ENCODE peak calls at places on chromosomes 11 and 22, in eight cellular contexts. One of them, this sample, is unnamed.

GRCh38 chr11:127288926-127289325 is 288.4 kb upstream of the KIRREL3 start:
- DNase-seq in HepG2: no peak
- DNase-seq in suprapubic skin: no peak
- DNase-seq in stomach: no peak
- DNase-seq in transverse colon: no peak
- DNase-seq in sigmoid colon: no peak
- DNase-seq in prostate gland: no peak
- DNase-seq in HCT116: no peak
- DNase-seq in this sample: no peak

GRCh38 chr11:96267490-96268010 is 75.4 kb downstream of the MAML2 start:
- DNase-seq in suprapubic skin: no peak
- DNase-seq in transverse colon: no peak
- DNase-seq in HepG2: no peak
- DNase-seq in stomach: no peak
- DNase-seq in HCT116: no peak
- DNase-seq in prostate gland: no peak
- DNase-seq in sigmoid colon: no peak
- DNase-seq in this sample: no peak

GRCh38 chr11:34940026-34940677 is 23.7 kb downstream of the PDHX start:
- DNase-seq in sigmoid colon: no peak
- DNase-seq in suprapubic skin: no peak
- DNase-seq in HCT116: no peak
- DNase-seq in HepG2: no peak
- DNase-seq in stomach: no peak
- DNase-seq in prostate gland: no peak
- DNase-seq in transverse colon: no peak
- DNase-seq in this sample: no peak

GRCh38 chr11:8832571-8833260 is 78.3 kb upstream of the AKIP1 start:
- DNase-seq in HepG2: no peak
- DNase-seq in suprapubic skin: peak; percentile 65
- DNase-seq in prostate gland: no peak
- DNase-seq in transverse colon: no peak
- DNase-seq in HCT116: no peak
- DNase-seq in sigmoid colon: peak; percentile 64
- DNase-seq in stomach: peak; percentile 35
- DNase-seq in this sample: no peak

GRCh38 chr22:39242809-39243442 is 1.9 kb downstream of the PDGFB start:
- DNase-seq in HepG2: peak; percentile 60
- DNase-seq in suprapubic skin: no peak
- DNase-seq in HCT116: no peak
- DNase-seq in sigmoid colon: no peak
- DNase-seq in transverse colon: no peak
- DNase-seq in stomach: peak; percentile 73
- DNase-seq in prostate gland: peak; percentile 79
- DNase-seq in this sample: no peak

GRCh38 chr11:2816941-2817421 is 68.6 kb downstream of the CDKN1C start:
- DNase-seq in HepG2: no peak
- DNase-seq in transverse colon: peak; percentile 28
- DNase-seq in HCT116: no peak
- DNase-seq in prostate gland: peak; percentile 32
- DNase-seq in sigmoid colon: peak; percentile 82
- DNase-seq in suprapubic skin: no peak
- DNase-seq in stomach: no peak
- DNase-seq in this sample: no peak

GRCh38 chr22:26956346-26956745 is 299.0 kb downstream of the MIAT start:
- DNase-seq in sigmoid colon: no peak
- DNase-seq in HCT116: no peak
- DNase-seq in stomach: no peak
- DNase-seq in HepG2: no peak
- DNase-seq in prostate gland: no peak
- DNase-seq in transverse colon: no peak
- DNase-seq in suprapubic skin: no peak
- DNase-seq in this sample: no peak

GRCh38 chr11:66178183-66178582 is 90.3 kb upstream of the RAB1B start:
- DNase-seq in stomach: no peak
- DNase-seq in HepG2: no peak
- DNase-seq in transverse colon: no peak
- DNase-seq in HCT116: no peak
- DNase-seq in suprapubic skin: no peak
- DNase-seq in sigmoid colon: no peak
- DNase-seq in prostate gland: no peak
- DNase-seq in this sample: no peak

GRCh38 chr22:26904483-26904882 is 247.1 kb downstream of the MIAT start:
- DNase-seq in prostate gland: no peak
- DNase-seq in HepG2: no peak
- DNase-seq in sigmoid colon: no peak
- DNase-seq in HCT116: no peak
- DNase-seq in stomach: no peak
- DNase-seq in transverse colon: no peak
- DNase-seq in suprapubic skin: no peak
- DNase-seq in this sample: no peak

GRCh38 chr22:48278620-48279464 is 1516.4 kb downstream of the TBC1D22A start:
- DNase-seq in suprapubic skin: peak; percentile 68
- DNase-seq in sigmoid colon: no peak
- DNase-seq in prostate gland: no peak
- DNase-seq in stomach: no peak
- DNase-seq in HCT116: no peak
- DNase-seq in transverse colon: no peak
- DNase-seq in HepG2: no peak
- DNase-seq in this sample: no peak

GRCh38 chr22:27510024-27510423 is 291.5 kb downstream of the MN1 start:
- DNase-seq in sigmoid colon: no peak
- DNase-seq in prostate gland: no peak
- DNase-seq in transverse colon: no peak
- DNase-seq in HCT116: no peak
- DNase-seq in HepG2: no peak
- DNase-seq in stomach: no peak
- DNase-seq in suprapubic skin: no peak
- DNase-seq in this sample: no peak

GRCh38 chr11:8229299-8230177 is 34.1 kb downstream of the LMO1 start:
- DNase-seq in suprapubic skin: no peak
- DNase-seq in stomach: peak; percentile 73
- DNase-seq in prostate gland: peak; percentile 10
- DNase-seq in HCT116: no peak
- DNase-seq in transverse colon: peak; percentile 68
- DNase-seq in sigmoid colon: no peak
- DNase-seq in HepG2: no peak
- DNase-seq in this sample: no peak

GRCh38 chr11:133681901-133682300 is 149.6 kb upstream of the OPCML start:
- DNase-seq in stomach: no peak
- DNase-seq in suprapubic skin: no peak
- DNase-seq in sigmoid colon: no peak
- DNase-seq in HCT116: no peak
- DNase-seq in HepG2: no peak
- DNase-seq in prostate gland: no peak
- DNase-seq in transverse colon: no peak
- DNase-seq in this sample: peak; percentile 86

GRCh38 chr11:27451528-27451927 is 21.1 kb downstream of the LGR4 start:
- DNase-seq in suprapubic skin: no peak
- DNase-seq in HCT116: no peak
- DNase-seq in HepG2: no peak
- DNase-seq in sigmoid colon: no peak
- DNase-seq in prostate gland: no peak
- DNase-seq in stomach: no peak
- DNase-seq in transverse colon: no peak
- DNase-seq in this sample: no peak

GRCh38 chr22:25645266-25645665 is 80.8 kb downstream of the GRK3 start:
- DNase-seq in HCT116: no peak
- DNase-seq in suprapubic skin: no peak
- DNase-seq in HepG2: no peak
- DNase-seq in sigmoid colon: no peak
- DNase-seq in prostate gland: no peak
- DNase-seq in transverse colon: no peak
- DNase-seq in stomach: no peak
- DNase-seq in this sample: no peak

GRCh38 chr22:25644122-25644521 is 79.6 kb downstream of the GRK3 start:
- DNase-seq in suprapubic skin: no peak
- DNase-seq in transverse colon: no peak
- DNase-seq in HCT116: no peak
- DNase-seq in HepG2: no peak
- DNase-seq in stomach: no peak
- DNase-seq in sigmoid colon: no peak
- DNase-seq in prostate gland: no peak
- DNase-seq in this sample: no peak

GRCh38 chr22:25637672-25638071 is 73.2 kb downstream of the GRK3 start:
- DNase-seq in HCT116: no peak
- DNase-seq in transverse colon: no peak
- DNase-seq in sigmoid colon: no peak
- DNase-seq in HepG2: no peak
- DNase-seq in prostate gland: no peak
- DNase-seq in stomach: no peak
- DNase-seq in suprapubic skin: no peak
- DNase-seq in this sample: no peak

GRCh38 chr22:25643232-25644000 is 78.9 kb downstream of the GRK3 start:
- DNase-seq in HCT116: no peak
- DNase-seq in prostate gland: no peak
- DNase-seq in HepG2: no peak
- DNase-seq in stomach: no peak
- DNase-seq in transverse colon: no peak
- DNase-seq in suprapubic skin: no peak
- DNase-seq in sigmoid colon: no peak
- DNase-seq in this sample: no peak

GRCh38 chr22:25641650-25642049 is 77.2 kb downstream of the GRK3 start:
- DNase-seq in prostate gland: no peak
- DNase-seq in HepG2: no peak
- DNase-seq in suprapubic skin: no peak
- DNase-seq in transverse colon: no peak
- DNase-seq in sigmoid colon: no peak
- DNase-seq in stomach: no peak
- DNase-seq in HCT116: no peak
- DNase-seq in this sample: no peak
- TF ChIP-seq POLR2A in prostate gland: no peak
- TF ChIP-seq POLR2A in HepG2: no peak
- TF ChIP-seq POLR2A in suprapubic skin: no peak
- TF ChIP-seq POLR2A in transverse colon: no peak
- TF ChIP-seq POLR2A in sigmoid colon: no peak
- TF ChIP-seq POLR2A in stomach: no peak
- TF ChIP-seq POLR2A in HCT116: no peak
- TF ChIP-seq POLR2A in this sample: no peak

DNA sequence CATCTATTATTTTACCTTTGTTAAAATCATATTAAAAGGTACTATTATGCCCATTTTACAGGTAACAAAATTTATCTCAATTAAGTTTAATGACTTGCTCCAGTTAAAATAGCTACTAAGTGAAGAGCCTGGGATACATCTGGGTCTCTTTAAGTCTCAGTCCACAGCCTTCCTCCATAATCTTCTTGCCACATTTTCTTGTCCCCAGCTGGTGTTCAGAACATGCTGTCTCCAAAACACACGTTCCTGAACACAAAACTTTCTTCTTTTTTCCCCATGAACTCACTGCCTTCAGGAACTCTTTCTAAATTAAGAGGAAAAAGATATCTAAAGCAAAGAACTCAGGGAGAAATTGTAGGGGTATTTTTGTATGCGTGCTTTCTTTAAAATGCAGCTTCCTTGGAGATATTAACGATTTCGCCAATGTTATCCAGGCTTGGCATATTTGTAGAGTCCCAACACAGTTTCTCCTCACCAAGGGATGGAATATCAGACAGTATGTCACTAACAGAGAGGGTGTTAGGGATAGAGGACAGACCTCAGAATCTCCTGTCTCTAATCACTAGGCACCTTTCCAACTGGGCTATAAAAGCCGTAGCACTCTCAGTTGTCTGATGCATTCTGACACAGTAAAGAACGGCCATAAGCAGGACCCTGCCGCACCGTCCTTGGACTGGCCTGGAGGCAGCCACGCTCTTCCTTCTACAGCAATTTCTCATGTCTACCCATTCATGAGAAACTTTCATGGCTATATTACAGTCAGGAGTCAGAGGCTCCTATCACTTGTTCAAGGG is 232.8 kb upstream of the BLID start:
- DNase-seq in prostate gland: no peak
- DNase-seq in transverse colon: no peak
- DNase-seq in suprapubic skin: no peak
- DNase-seq in HepG2: no peak
- DNase-seq in HCT116: no peak
- DNase-seq in sigmoid colon: no peak
- DNase-seq in stomach: no peak
- DNase-seq in this sample: no peak
- TF ChIP-seq POLR2AphosphoS5 in prostate gland: no peak
- TF ChIP-seq POLR2AphosphoS5 in transverse colon: no peak
- TF ChIP-seq POLR2AphosphoS5 in suprapubic skin: no peak
- TF ChIP-seq POLR2AphosphoS5 in HepG2: no peak
- TF ChIP-seq POLR2AphosphoS5 in HCT116: no peak
- TF ChIP-seq POLR2AphosphoS5 in sigmoid colon: no peak
- TF ChIP-seq POLR2AphosphoS5 in stomach: no peak
- TF ChIP-seq POLR2AphosphoS5 in this sample: no peak

GRCh38 chr22:37237371-37238268 is 6.4 kb downstream of the RAC2 start:
- DNase-seq in stomach: no peak
- DNase-seq in suprapubic skin: no peak
- DNase-seq in prostate gland: no peak
- DNase-seq in HepG2: no peak
- DNase-seq in HCT116: no peak
- DNase-seq in transverse colon: peak; percentile 4
- DNase-seq in sigmoid colon: peak; percentile 39
- DNase-seq in this sample: no peak
- H3K4me3 ChIP-seq in stomach: no peak overlapping the region
- H3K4me3 ChIP-seq in suprapubic skin: no peak overlapping the region
- H3K4me3 ChIP-seq in prostate gland: no peak overlapping the region
- H3K4me3 ChIP-seq in HepG2: no peak overlapping the region
- H3K4me3 ChIP-seq in HCT116: no peak overlapping the region
- H3K4me3 ChIP-seq in transverse colon: no peak overlapping the region
- H3K4me3 ChIP-seq in sigmoid colon: no peak overlapping the region
- H3K4me3 ChIP-seq in this sample: no peak overlapping the region

GRCh38 chr11:123654566-123655081 is at the start of gene SCN3B:
- DNase-seq in prostate gland: peak; percentile 61
- DNase-seq in stomach: peak; percentile 66
- DNase-seq in HCT116: no peak
- DNase-seq in HepG2: peak; percentile 24
- DNase-seq in transverse colon: peak; percentile 57
- DNase-seq in sigmoid colon: peak; percentile 71
- DNase-seq in suprapubic skin: no peak
- DNase-seq in this sample: no peak
- TF ChIP-seq POLR2A in prostate gland: peak; percentile 22
- TF ChIP-seq POLR2A in stomach: no peak
- TF ChIP-seq POLR2A in HCT116: no peak
- TF ChIP-seq POLR2A in HepG2: no peak
- TF ChIP-seq POLR2A in transverse colon: no peak
- TF ChIP-seq POLR2A in sigmoid colon: no peak
- TF ChIP-seq POLR2A in suprapubic skin: no peak
- TF ChIP-seq POLR2A in this sample: no peak

GRCh38 chr11:117824571-117825537 is at the start of gene FXYD2:
- DNase-seq in prostate gland: no peak
- DNase-seq in sigmoid colon: peak; percentile 87
- DNase-seq in stomach: peak; percentile 27
- DNase-seq in HCT116: no peak
- DNase-seq in suprapubic skin: peak; percentile 81
- DNase-seq in HepG2: no peak
- DNase-seq in transverse colon: peak; percentile 36
- DNase-seq in this sample: no peak
- TF ChIP-seq POLR2AphosphoS5 in prostate gland: no peak
- TF ChIP-seq POLR2AphosphoS5 in sigmoid colon: no peak
- TF ChIP-seq POLR2AphosphoS5 in stomach: peak; percentile 37
- TF ChIP-seq POLR2AphosphoS5 in HCT116: no peak
- TF ChIP-seq POLR2AphosphoS5 in suprapubic skin: no peak
- TF ChIP-seq POLR2AphosphoS5 in HepG2: peak; percentile 72
- TF ChIP-seq POLR2AphosphoS5 in transverse colon: peak; percentile 18
- TF ChIP-seq POLR2AphosphoS5 in this sample: no peak

This sample was measured in esophagus muscularis mucosa.